ENCODE peak calls at places on chromosomes 12 and 14, in nine cellular contexts. One of them, this sample, is unnamed.

GRCh38 chr12:90253142-90253541 is 544.5 kb upstream of the ATP2B1 start:
- DNase-seq in mesothelial cell of epicardium: no peak
- DNase-seq in AG10803: no peak
- DNase-seq in adrenal gland: no peak
- DNase-seq in tibial nerve: no peak
- DNase-seq in lower leg skin: no peak
- DNase-seq in left ventricle myocardium inferior: no peak
- DNase-seq in upper lobe of right lung: no peak
- DNase-seq in thoracic aorta: no peak
- DNase-seq in this sample: no peak

GRCh38 chr12:11712491-11712890 is 63.0 kb downstream of the ETV6 start:
- DNase-seq in mesothelial cell of epicardium: no peak
- DNase-seq in AG10803: no peak
- DNase-seq in adrenal gland: no peak
- DNase-seq in tibial nerve: no peak
- DNase-seq in lower leg skin: no peak
- DNase-seq in left ventricle myocardium inferior: no peak
- DNase-seq in upper lobe of right lung: no peak
- DNase-seq in thoracic aorta: no peak
- DNase-seq in this sample: no peak

GRCh38 chr12:30694971-30695326 is 720 bp downstream of the IPO8 start:
- DNase-seq in mesothelial cell of epicardium: peak; percentile 51
- DNase-seq in AG10803: peak; percentile 28
- DNase-seq in adrenal gland: peak; percentile 76
- DNase-seq in tibial nerve: no peak
- DNase-seq in lower leg skin: no peak
- DNase-seq in left ventricle myocardium inferior: no peak
- DNase-seq in upper lobe of right lung: peak; percentile 78
- DNase-seq in thoracic aorta: no peak
- DNase-seq in this sample: peak; percentile 69

GRCh38 chr14:103136388-103137271 is 13.4 kb downstream of the TNFAIP2 start:
- DNase-seq in mesothelial cell of epicardium: no peak
- DNase-seq in AG10803: peak; percentile 57
- DNase-seq in adrenal gland: peak; percentile 68
- DNase-seq in tibial nerve: no peak
- DNase-seq in lower leg skin: no peak
- DNase-seq in left ventricle myocardium inferior: no peak
- DNase-seq in upper lobe of right lung: no peak
- DNase-seq in thoracic aorta: no peak
- DNase-seq in this sample: peak; percentile 56

GRCh38 chr12:75816892-75817291 is 214.7 kb downstream of the PHLDA1 start:
- DNase-seq in mesothelial cell of epicardium: no peak
- DNase-seq in AG10803: peak; percentile 76
- DNase-seq in adrenal gland: no peak
- DNase-seq in tibial nerve: no peak
- DNase-seq in lower leg skin: no peak
- DNase-seq in left ventricle myocardium inferior: no peak
- DNase-seq in upper lobe of right lung: no peak
- DNase-seq in thoracic aorta: no peak
- DNase-seq in this sample: no peak

GRCh38 chr12:101527682-101528081 is 52.5 kb downstream of the SPIC start:
- DNase-seq in mesothelial cell of epicardium: no peak
- DNase-seq in AG10803: no peak
- DNase-seq in adrenal gland: no peak
- DNase-seq in tibial nerve: no peak
- DNase-seq in lower leg skin: no peak
- DNase-seq in left ventricle myocardium inferior: peak; percentile 35
- DNase-seq in upper lobe of right lung: no peak
- DNase-seq in thoracic aorta: no peak
- DNase-seq in this sample: no peak

GRCh38 chr12:12823811-12824210 is 10.7 kb downstream of the DDX47 start:
- DNase-seq in mesothelial cell of epicardium: no peak
- DNase-seq in AG10803: no peak
- DNase-seq in adrenal gland: no peak
- DNase-seq in tibial nerve: no peak
- DNase-seq in lower leg skin: peak; percentile 21
- DNase-seq in left ventricle myocardium inferior: no peak
- DNase-seq in upper lobe of right lung: no peak
- DNase-seq in thoracic aorta: no peak
- DNase-seq in this sample: no peak

GRCh38 chr12:69161835-69162234 is 77.5 kb upstream of the CPSF6 start:
- DNase-seq in mesothelial cell of epicardium: no peak
- DNase-seq in AG10803: peak; percentile 13
- DNase-seq in adrenal gland: no peak
- DNase-seq in tibial nerve: no peak
- DNase-seq in lower leg skin: no peak
- DNase-seq in left ventricle myocardium inferior: no peak
- DNase-seq in upper lobe of right lung: no peak
- DNase-seq in thoracic aorta: no peak
- DNase-seq in this sample: no peak

GRCh38 chr14:74955229-74955999 is at the start of gene PGF:
- DNase-seq in mesothelial cell of epicardium: peak; percentile 73
- DNase-seq in AG10803: peak; percentile 40
- DNase-seq in adrenal gland: peak; percentile 83
- DNase-seq in tibial nerve: peak; percentile 54
- DNase-seq in lower leg skin: no peak
- DNase-seq in left ventricle myocardium inferior: peak; percentile 75
- DNase-seq in upper lobe of right lung: peak; percentile 84
- DNase-seq in thoracic aorta: no peak
- DNase-seq in this sample: peak; percentile 67

GRCh38 chr14:101175731-101176534 is 272.4 kb upstream of the RTL1 start:
- DNase-seq in mesothelial cell of epicardium: peak; percentile 34
- DNase-seq in AG10803: no peak
- DNase-seq in adrenal gland: peak; percentile 27
- DNase-seq in tibial nerve: no peak
- DNase-seq in lower leg skin: peak; percentile 52
- DNase-seq in left ventricle myocardium inferior: no peak
- DNase-seq in upper lobe of right lung: peak; percentile 39
- DNase-seq in thoracic aorta: no peak
- DNase-seq in this sample: no peak

GRCh38 chr12:38904932-38905479 is 385 bp downstream of the CPNE8 start:
- DNase-seq in mesothelial cell of epicardium: peak; percentile 67
- DNase-seq in AG10803: peak; percentile 85
- DNase-seq in adrenal gland: peak; percentile 93
- DNase-seq in tibial nerve: peak; percentile 69
- DNase-seq in lower leg skin: peak; percentile 98
- DNase-seq in left ventricle myocardium inferior: peak; percentile 85
- DNase-seq in upper lobe of right lung: peak; percentile 91
- DNase-seq in thoracic aorta: peak; percentile 79
- DNase-seq in this sample: peak; percentile 91

GRCh38 chr14:104975481-104976197 is 2.5 kb downstream of the AHNAK2 start:
- DNase-seq in mesothelial cell of epicardium: no peak
- DNase-seq in AG10803: no peak
- DNase-seq in adrenal gland: no peak
- DNase-seq in tibial nerve: no peak
- DNase-seq in lower leg skin: no peak
- DNase-seq in left ventricle myocardium inferior: peak; percentile 14
- DNase-seq in upper lobe of right lung: no peak
- DNase-seq in thoracic aorta: no peak
- DNase-seq in this sample: no peak

GRCh38 chr14:67964391-67964812 is 144.8 kb downstream of the RAD51B start:
- DNase-seq in mesothelial cell of epicardium: no peak
- DNase-seq in AG10803: peak; percentile 84
- DNase-seq in adrenal gland: no peak
- DNase-seq in tibial nerve: no peak
- DNase-seq in lower leg skin: no peak
- DNase-seq in left ventricle myocardium inferior: no peak
- DNase-seq in upper lobe of right lung: no peak
- DNase-seq in thoracic aorta: no peak
- DNase-seq in this sample: no peak

DNA sequence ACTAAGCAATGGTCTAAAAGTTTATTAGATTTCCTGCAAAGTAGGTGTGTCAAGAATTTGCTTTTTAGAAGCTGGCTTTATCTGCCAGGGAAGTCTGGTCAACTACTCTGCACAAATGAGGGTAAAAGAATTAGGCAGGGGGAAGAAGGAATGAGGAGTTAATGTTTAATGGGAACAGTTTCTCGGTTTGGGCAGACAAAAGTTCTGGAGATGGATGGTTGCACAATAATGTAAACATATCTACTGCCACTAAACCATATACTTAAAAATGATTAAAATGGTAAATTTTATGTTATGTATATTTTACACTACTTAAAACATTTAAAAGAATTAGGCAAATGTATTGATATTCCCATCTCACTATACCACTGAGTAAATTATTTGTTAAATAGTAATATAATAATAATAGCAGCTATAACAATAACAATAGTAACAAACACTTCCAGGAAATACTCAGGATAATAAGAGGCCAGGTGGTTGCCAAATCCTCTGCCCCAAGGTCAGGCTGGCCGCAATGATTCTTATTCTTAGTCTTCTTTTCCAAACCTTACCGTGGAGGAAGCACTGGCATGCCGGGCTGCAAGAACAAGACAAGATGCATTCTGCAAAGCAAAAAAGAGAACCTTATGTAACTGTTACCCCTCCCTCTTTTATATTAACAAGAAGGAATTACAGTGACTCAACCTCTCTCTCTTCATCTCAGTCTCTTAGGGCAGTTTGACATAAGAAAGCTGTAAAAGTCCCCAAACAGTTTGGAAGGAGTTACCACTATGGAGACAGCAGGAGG is 13.9 kb downstream of the CS start:
- DNase-seq in mesothelial cell of epicardium: no peak
- DNase-seq in AG10803: no peak
- DNase-seq in adrenal gland: peak; percentile 70
- DNase-seq in tibial nerve: no peak
- DNase-seq in lower leg skin: no peak
- DNase-seq in left ventricle myocardium inferior: no peak
- DNase-seq in upper lobe of right lung: no peak
- DNase-seq in thoracic aorta: no peak
- DNase-seq in this sample: no peak
- TF ChIP-seq CTCF in mesothelial cell of epicardium: no peak
- TF ChIP-seq CTCF in AG10803: no peak
- TF ChIP-seq CTCF in adrenal gland: no peak
- TF ChIP-seq CTCF in tibial nerve: no peak
- TF ChIP-seq CTCF in lower leg skin: no peak
- TF ChIP-seq CTCF in left ventricle myocardium inferior: no peak
- TF ChIP-seq CTCF in upper lobe of right lung: no peak
- TF ChIP-seq CTCF in thoracic aorta: no peak
- TF ChIP-seq CTCF in this sample: no peak

GRCh38 chr14:28773176-28773575 is 6.6 kb downstream of the FOXG1 start:
- DNase-seq in mesothelial cell of epicardium: no peak
- DNase-seq in AG10803: no peak
- DNase-seq in adrenal gland: no peak
- DNase-seq in tibial nerve: no peak
- DNase-seq in lower leg skin: no peak
- DNase-seq in left ventricle myocardium inferior: no peak
- DNase-seq in upper lobe of right lung: no peak
- DNase-seq in thoracic aorta: no peak
- DNase-seq in this sample: no peak
- TF ChIP-seq CTCF in mesothelial cell of epicardium: no peak
- TF ChIP-seq CTCF in AG10803: no peak
- TF ChIP-seq CTCF in adrenal gland: no peak
- TF ChIP-seq CTCF in tibial nerve: no peak
- TF ChIP-seq CTCF in lower leg skin: no peak
- TF ChIP-seq CTCF in left ventricle myocardium inferior: no peak
- TF ChIP-seq CTCF in upper lobe of right lung: no peak
- TF ChIP-seq CTCF in thoracic aorta: no peak
- TF ChIP-seq CTCF in this sample: no peak

DNA sequence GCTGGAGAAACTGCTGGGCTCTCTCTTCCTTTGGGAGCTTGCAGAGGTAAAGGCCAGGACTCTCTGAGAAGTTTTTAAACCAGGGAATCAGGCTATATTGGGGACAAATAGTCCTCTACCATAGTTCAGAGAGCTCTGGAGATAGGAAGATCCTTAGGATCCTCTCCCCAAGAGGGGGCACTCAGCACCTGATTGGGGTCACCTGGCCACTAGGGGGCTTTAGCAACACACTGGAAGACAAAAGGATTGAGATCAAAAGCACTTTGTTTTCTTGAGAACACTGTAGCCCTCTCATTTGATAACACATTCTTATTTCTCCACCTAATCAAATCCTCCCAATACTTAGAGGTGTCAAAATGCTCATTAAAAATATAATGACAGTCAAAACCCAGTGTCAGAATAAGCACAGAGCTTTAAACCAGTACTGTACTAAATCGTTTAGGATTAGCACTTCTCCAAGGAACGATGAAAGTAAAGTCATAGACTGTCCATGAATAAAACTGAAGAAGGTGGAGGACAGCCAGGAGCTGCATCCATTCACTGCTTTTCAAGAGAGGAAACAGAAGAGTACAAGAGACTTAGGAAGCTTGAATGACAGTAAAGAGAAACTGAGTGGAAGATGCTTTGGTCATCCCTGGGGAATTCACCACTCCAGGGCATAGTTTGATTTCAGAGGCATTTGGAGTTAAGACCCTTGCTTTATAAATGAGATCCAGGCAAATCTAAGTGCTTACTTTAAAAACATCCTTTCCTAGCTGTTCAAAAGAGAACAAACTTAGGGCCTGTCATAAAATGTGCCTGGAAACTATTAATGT is 26.5 kb downstream of the BMP4 start:
- DNase-seq in mesothelial cell of epicardium: peak; percentile 57
- DNase-seq in AG10803: no peak
- DNase-seq in adrenal gland: no peak
- DNase-seq in tibial nerve: no peak
- DNase-seq in lower leg skin: no peak
- DNase-seq in left ventricle myocardium inferior: no peak
- DNase-seq in upper lobe of right lung: no peak
- DNase-seq in thoracic aorta: no peak
- DNase-seq in this sample: no peak
- TF ChIP-seq CTCF in mesothelial cell of epicardium: peak; percentile 47
- TF ChIP-seq CTCF in AG10803: peak; percentile 31
- TF ChIP-seq CTCF in adrenal gland: peak; percentile 15
- TF ChIP-seq CTCF in tibial nerve: no peak
- TF ChIP-seq CTCF in lower leg skin: no peak
- TF ChIP-seq CTCF in left ventricle myocardium inferior: peak; percentile 54
- TF ChIP-seq CTCF in upper lobe of right lung: peak; percentile 43
- TF ChIP-seq CTCF in thoracic aorta: peak; percentile 29
- TF ChIP-seq CTCF in this sample: no peak

DNA sequence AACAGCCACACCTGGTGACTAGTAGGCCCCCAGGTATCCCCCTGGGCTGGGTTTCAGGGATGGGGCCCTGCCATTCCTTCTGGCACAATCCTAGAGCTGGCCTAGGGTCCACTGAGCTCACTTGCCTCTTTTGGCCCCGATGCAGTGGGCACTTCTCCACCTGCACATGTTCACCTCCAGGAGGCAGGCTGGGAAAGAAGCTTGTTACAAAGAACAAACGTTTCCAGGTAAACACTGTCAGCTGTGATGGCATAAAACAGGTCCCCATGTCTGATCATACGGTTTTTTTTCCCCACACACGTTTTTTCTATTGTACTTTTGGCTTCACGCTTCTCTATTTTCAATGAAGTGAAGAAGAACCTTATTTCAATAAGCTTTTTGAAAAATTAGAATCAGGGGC is 15.8 kb upstream of the HVCN1 start:
- DNase-seq in mesothelial cell of epicardium: no peak
- DNase-seq in AG10803: no peak
- DNase-seq in adrenal gland: no peak
- DNase-seq in tibial nerve: no peak
- DNase-seq in lower leg skin: no peak
- DNase-seq in left ventricle myocardium inferior: no peak
- DNase-seq in upper lobe of right lung: no peak
- DNase-seq in thoracic aorta: no peak
- DNase-seq in this sample: no peak
- TF ChIP-seq CTCF in mesothelial cell of epicardium: no peak
- TF ChIP-seq CTCF in AG10803: no peak
- TF ChIP-seq CTCF in adrenal gland: no peak
- TF ChIP-seq CTCF in tibial nerve: no peak
- TF ChIP-seq CTCF in lower leg skin: no peak
- TF ChIP-seq CTCF in left ventricle myocardium inferior: no peak
- TF ChIP-seq CTCF in upper lobe of right lung: no peak
- TF ChIP-seq CTCF in thoracic aorta: no peak
- TF ChIP-seq CTCF in this sample: no peak

This sample was measured in tibial artery.